ENCODE peak calls at places on chromosome 4, in seven cellular contexts. Y is AG04450, O is psoas muscle, C is heart right ventricle, D is left ventricle myocardium inferior, L is mucosa of descending colon, Q is mesothelial cell of epicardium. J is an unnamed sample.

GRCh38 chr4:53863163-53863562 is 201.2 kb downstream of the CHIC2 start:
- DNase-seq in L (no peak), C (peak), Y (no peak), Q (no peak), O (peak), D (peak), J (no peak)

GRCh38 chr4:91243132-91243531 is 1060.6 kb upstream of the GRID2 start:
- DNase-seq in C (peak), O (no peak), L (no peak), Y (no peak), D (peak), Q (no peak), J (peak)

GRCh38 chr4:113738251-113738650 is 23.3 kb downstream of the CAMK2D start:
- DNase-seq in O (no peak), Y (no peak), D (no peak), C (no peak), Q (no peak), L (no peak), J (no peak)

GRCh38 chr4:138275946-138276621 is 33.9 kb upstream of the SLC7A11 start:
- DNase-seq in C (no peak), O (no peak), L (no peak), Y (peak), D (no peak), Q (no peak), J (no peak)

GRCh38 chr4:26325191-26325590 is 4.4 kb downstream of the RBPJ start:
- DNase-seq in L (peak), Q (no peak), Y (no peak), C (no peak), O (no peak), D (no peak), J (no peak)

GRCh38 chr4:3318561-3319021 is 25.8 kb downstream of the RGS12 start:
- DNase-seq in L (no peak), O (no peak), Q (no peak), C (no peak), Y (no peak), D (no peak), J (no peak)

GRCh38 chr4:15778191-15778741 is at the start of gene CD38:
- DNase-seq in C (peak), Y (no peak), O (peak), Q (no peak), L (peak), D (peak), J (peak)

GRCh38 chr4:1427010-1427409 is 20.8 kb upstream of the NKX1-1 start:
- DNase-seq in C (no peak), Q (no peak), Y (no peak), L (no peak), O (no peak), D (no peak), J (no peak)

GRCh38 chr4:4410271-4410670 is 23.4 kb downstream of the NSG1 start:
- DNase-seq in L (no peak), Y (no peak), Q (no peak), O (no peak), D (no peak), C (no peak), J (peak)

GRCh38 chr4:172850838-172851237 is 317.8 kb upstream of the GALNT7 start:
- DNase-seq in Y (peak), Q (no peak), O (no peak), L (no peak), D (no peak), C (no peak), J (no peak)

GRCh38 chr4:102734116-102734515 is 26.7 kb downstream of the MANBA start:
- DNase-seq in C (no peak), O (no peak), D (no peak), Y (no peak), L (no peak), Q (no peak), J (no peak)

GRCh38 chr4:117093581-117093980 is 8.2 kb upstream of the TRAM1L1 start:
- DNase-seq in L (no peak), Y (no peak), O (no peak), C (no peak), Q (no peak), D (no peak), J (no peak)

GRCh38 chr4:119659576-119659975 is 31.0 kb upstream of the PDE5A start:
- DNase-seq in Q (no peak), Y (no peak), D (no peak), O (no peak), C (no peak), L (no peak), J (no peak)

GRCh38 chr4:73896416-73896815 is 27.2 kb downstream of the CXCL1 start:
- DNase-seq in Q (no peak), O (no peak), L (no peak), C (no peak), D (no peak), Y (no peak), J (no peak)

GRCh38 chr4:152535236-152535902 is 523 bp downstream of the FBXW7 start:
- DNase-seq in D (peak), L (peak), C (no peak), Y (no peak), O (peak), Q (no peak), J (peak)

GRCh38 chr4:58602701-58603359 is 1492.6 kb upstream of the IGFBP7 start:
- DNase-seq in O (no peak), C (no peak), D (no peak), Q (no peak), L (no peak), Y (no peak), J (no peak)

GRCh38 chr4:4401049-4401448 is 14.1 kb downstream of the NSG1 start:
- DNase-seq in O (no peak), C (no peak), Q (no peak), Y (no peak), L (no peak), D (no peak), J (no peak)

GRCh38 chr4:23728393-23728792 is 161.5 kb downstream of the PPARGC1A start:
- DNase-seq in D (no peak), O (no peak), Y (peak), C (no peak), Q (no peak), L (no peak), J (no peak)

GRCh38 chr4:61202638-61203495 is 2.7 kb downstream of the ADGRL3 start:
- DNase-seq in Q (no peak), D (peak), C (no peak), Y (no peak), L (peak), O (no peak), J (no peak)

GRCh38 chr4:183098723-183099536 is at the start of gene WWC2:
- DNase-seq in C (peak), Q (peak), O (peak), Y (peak), D (peak), L (peak), J (peak)

GRCh38 chr4:189815404-189816192 is 125.1 kb upstream of the FRG1 start:
- DNase-seq in O (no peak), L (no peak), Q (no peak), Y (no peak), C (no peak), D (no peak), J (no peak)

GRCh38 chr4:104643805-104644204 is 149.1 kb upstream of the CXXC4 start:
- DNase-seq in D (no peak), L (no peak), O (no peak), Y (no peak), Q (no peak), C (no peak), J (no peak)

GRCh38 chr4:6730603-6731300 is 14.8 kb downstream of the BLOC1S4 start:
- DNase-seq in Y (no peak), D (no peak), Q (no peak), L (no peak), C (no peak), O (no peak), J (no peak)

GRCh38 chr4:183360161-183360919 is 38.1 kb upstream of the CLDN24 start:
- DNase-seq in C (no peak), L (no peak), Q (no peak), O (no peak), Y (no peak), D (no peak), J (no peak)

GRCh38 chr4:21507439-21507838 is 441.1 kb downstream of the KCNIP4 start:
- DNase-seq in Y (no peak), L (no peak), Q (no peak), C (no peak), D (no peak), O (no peak), J (no peak)

GRCh38 chr4:117324851-117325491 is 239.6 kb upstream of the TRAM1L1 start:
- DNase-seq in C (no peak), L (no peak), D (no peak), O (no peak), Y (peak), Q (no peak), J (no peak)

GRCh38 chr4:177182156-177182555 is 127.5 kb upstream of the NEIL3 start:
- DNase-seq in Y (no peak), C (no peak), L (no peak), Q (no peak), O (no peak), D (no peak), J (no peak)

GRCh38 chr4:156933633-156934258 is 37.9 kb downstream of the PDGFC start:
- DNase-seq in Y (peak), Q (no peak), D (no peak), C (no peak), L (no peak), O (no peak), J (no peak)

GRCh38 chr4:153413827-153414226 is 52.3 kb upstream of the TMEM131L start:
- DNase-seq in D (no peak), Q (no peak), O (no peak), L (no peak), Y (no peak), C (no peak), J (no peak)

GRCh38 chr4:1010522-1011021 is 854 bp upstream of the FGFRL1 start:
- DNase-seq in L (peak), D (peak), O (peak), C (peak), Y (peak), Q (no peak), J (peak)

GRCh38 chr4:87631668-87632067 is 18.4 kb upstream of the DMP1 start:
- DNase-seq in C (no peak), Y (no peak), L (no peak), O (no peak), Q (no peak), D (no peak), J (no peak)

GRCh38 chr4:1043658-1044468 is 32.4 kb downstream of the FGFRL1 start:
- DNase-seq in L (peak), C (peak), D (peak), Y (peak), Q (no peak), O (peak), J (peak)

GRCh38 chr4:33086351-33086900 is 2366.3 kb downstream of the PCDH7 start:
- DNase-seq in D (no peak), L (no peak), Y (no peak), C (no peak), Q (no peak), O (no peak), J (no peak)

GRCh38 chr4:8617486-8618040 is 25.0 kb downstream of the CPZ start:
- DNase-seq in Q (no peak), L (no peak), Y (no peak), C (peak), O (no peak), D (no peak), J (no peak)

GRCh38 chr4:109574443-109574850 is 14.4 kb downstream of the MCUB start:
- DNase-seq in D (no peak), L (peak), Q (no peak), Y (no peak), O (no peak), C (no peak), J (no peak)

GRCh38 chr4:119861731-119862130 is 204.9 kb downstream of the MAD2L1 start:
- DNase-seq in D (no peak), Q (no peak), O (no peak), Y (no peak), C (no peak), L (peak), J (no peak)

GRCh38 chr4:120842046-120842445 is 80.5 kb downstream of the PRDM5 start:
- DNase-seq in Q (no peak), L (no peak), D (no peak), Y (peak), C (no peak), O (no peak), J (no peak)

GRCh38 chr4:52376107-52376704 is 282.9 kb downstream of the USP46 start:
- DNase-seq in Y (peak), O (no peak), Q (no peak), C (no peak), L (peak), D (no peak), J (no peak)

GRCh38 chr4:173025131-173025530 is 143.5 kb upstream of the GALNT7 start:
- DNase-seq in C (no peak), Q (no peak), L (peak), D (no peak), Y (peak), O (no peak), J (no peak)

GRCh38 chr4:129926936-129927335 is 831.0 kb downstream of the C4orf33 start:
- DNase-seq in O (no peak), C (no peak), Q (no peak), D (no peak), L (no peak), Y (no peak), J (no peak)

GRCh38 chr4:129929984-129930383 is 834.0 kb downstream of the C4orf33 start:
- DNase-seq in C (no peak), Y (no peak), L (no peak), D (no peak), Q (no peak), O (no peak), J (no peak)

DNA sequence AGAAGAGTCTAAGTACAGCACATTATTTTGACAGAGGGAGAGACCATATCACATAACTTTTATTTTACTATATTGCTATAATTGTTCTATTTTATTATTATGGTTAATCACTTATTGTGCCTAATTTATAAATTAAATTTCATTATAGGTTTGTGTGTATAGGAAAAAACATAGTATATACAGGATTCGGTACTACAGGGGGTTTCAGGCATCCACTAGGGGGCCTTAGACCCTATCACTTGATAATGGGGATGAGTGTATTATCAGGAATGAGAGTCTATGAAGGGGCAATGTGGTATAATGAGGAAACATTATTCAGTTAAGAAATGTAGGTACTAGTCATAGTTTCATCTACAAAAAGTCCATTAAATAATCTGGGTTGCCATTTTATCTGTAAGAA is 833.1 kb downstream of the C4orf33 start:
- DNase-seq in C (no peak), L (no peak), D (no peak), Q (no peak), Y (no peak), O (no peak), J (no peak)
- TF ChIP-seq CTCF in C (no peak), L (no peak), D (no peak), Q (no peak), Y (no peak), O (no peak), J (peak)

GRCh38 chr4:75494563-75494962 is 19.6 kb downstream of the RCHY1 start:
- DNase-seq in D (no peak), Q (no peak), L (no peak), C (no peak), Y (peak), O (no peak), J (no peak)

GRCh38 chr4:75484195-75484594 is 30.0 kb downstream of the RCHY1 start:
- DNase-seq in L (no peak), Y (no peak), O (no peak), Q (no peak), D (no peak), C (no peak), J (no peak)

GRCh38 chr4:75495489-75495888 is 18.7 kb downstream of the RCHY1 start:
- DNase-seq in O (no peak), Q (no peak), L (no peak), Y (no peak), C (no peak), D (no peak), J (no peak)

GRCh38 chr4:75490155-75490554 is 24.0 kb downstream of the RCHY1 start:
- DNase-seq in Q (no peak), C (no peak), L (no peak), Y (peak), O (no peak), D (no peak), J (no peak)
- TF ChIP-seq CTCF in Q (peak), C (peak), L (no peak), Y (peak), O (peak), D (peak), J (peak)

GRCh38 chr4:77699731-77700210 is 94.2 kb downstream of the CXCL13 start:
- DNase-seq in C (no peak), Y (peak), D (no peak), O (no peak), L (no peak), Q (no peak), J (no peak)
- TF ChIP-seq CTCF in C (no peak), Y (peak), D (no peak), O (no peak), L (no peak), Q (no peak), J (no peak)

DNA sequence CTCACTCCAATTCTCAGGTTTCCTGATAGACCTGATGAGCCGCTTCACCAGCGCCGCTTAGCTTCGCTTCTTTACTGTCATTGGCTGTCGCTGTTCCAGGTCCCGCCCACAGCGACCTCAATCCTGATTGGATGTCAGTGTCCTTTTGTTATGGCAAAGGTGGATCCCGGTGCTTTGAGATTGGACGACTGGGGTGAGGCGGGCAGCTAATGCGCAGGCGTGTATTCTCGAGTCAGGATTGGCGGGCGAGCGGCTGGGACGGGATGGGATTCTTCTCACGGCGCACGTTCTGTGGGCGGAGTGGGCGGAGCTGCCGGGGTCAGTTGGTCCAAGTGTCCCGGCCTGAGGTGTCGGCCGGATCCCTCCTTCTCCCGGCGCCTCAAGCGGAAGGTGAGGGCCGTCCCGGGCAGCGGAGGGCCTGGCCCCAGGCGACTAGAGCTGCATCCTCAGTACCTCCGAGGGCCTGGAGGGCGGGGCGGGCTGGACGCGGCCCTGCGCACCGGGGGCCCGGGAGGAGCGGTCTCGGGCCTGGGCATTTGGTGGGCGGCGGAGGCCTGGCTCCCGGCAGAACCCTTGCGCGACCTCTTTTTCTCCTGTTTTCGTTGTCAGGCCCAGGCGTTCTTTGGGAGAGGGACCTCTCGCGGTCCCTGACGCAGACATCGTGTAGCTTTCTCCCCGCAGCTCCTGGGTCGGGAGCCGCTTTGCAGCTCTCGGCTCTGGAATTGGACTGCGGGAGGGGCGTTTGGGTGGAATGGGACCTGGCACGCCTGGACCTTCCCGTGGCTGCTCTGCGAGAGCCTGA is at the start of gene SCOC:
- DNase-seq in C (peak), L (peak), O (peak), Q (peak), D (peak), Y (peak), J (peak)
- TF ChIP-seq CTCF in C (no peak), L (no peak), O (no peak), Q (no peak), D (no peak), Y (no peak), J (no peak)

J was measured in lower lobe of right lung.